ENCODE peak calls at places on chromosomes 7 and 10, in four cellular contexts. B is A549, W is HepG2, M is GM23338. J is an unnamed sample. For H3K4me1, the result is how much of the 10 kb centered on the place peaks cover.

GRCh38 chr7:133053321-133053891 is 28.5 kb downstream of the CHCHD3 start:
- DNase-seq in W (no peak), M (no peak), B (peak), J (peak)

GRCh38 chr7:157875230-157876179 is 538.7 kb downstream of the DNAJB6 start:
- DNase-seq in M (peak), W (no peak), B (peak), J (no peak)

GRCh38 chr7:154794147-154794780 is 208.7 kb downstream of the PAXIP1 start:
- DNase-seq in M (no peak), B (no peak), W (no peak), J (no peak)

GRCh38 chr7:132865766-132866531 is 215.9 kb downstream of the CHCHD3 start:
- DNase-seq in W (peak), B (no peak), M (no peak), J (no peak)

GRCh38 chr10:11901454-11902431 is 78.6 kb downstream of the PROSER2 start:
- DNase-seq in W (peak), B (no peak), M (no peak), J (no peak)

GRCh38 chr7:134778941-134779740 is at the start of gene CALD1:
- DNase-seq in W (peak), B (peak), M (peak), J (peak)

GRCh38 chr10:96683065-96683464 is 37.2 kb downstream of the PIK3AP1 start:
- DNase-seq in W (no peak), M (no peak), B (no peak), J (no peak)

GRCh38 chr7:7177044-7177517 is 5.3 kb upstream of the C1GALT1 start:
- DNase-seq in W (peak), M (peak), B (peak), J (peak)

GRCh38 chr10:103467391-103467790 is 8.7 kb upstream of the CALHM1 start:
- DNase-seq in B (no peak), M (no peak), W (no peak), J (no peak)

GRCh38 chr10:5560844-5561703 is 36.3 kb downstream of the CALML3 start:
- DNase-seq in W (peak), B (no peak), M (no peak), J (no peak)

GRCh38 chr10:21732067-21732772 is 198.2 kb downstream of the MLLT10 start:
- DNase-seq in M (peak), B (peak), W (peak), J (no peak)

GRCh38 chr10:122374859-122375721 is 582 bp downstream of the PLEKHA1 start:
- DNase-seq in M (peak), B (peak), W (peak), J (no peak)

GRCh38 chr10:95706573-95706972 is 12.8 kb upstream of the TCTN3 start:
- DNase-seq in B (no peak), M (no peak), W (no peak), J (no peak)

GRCh38 chr10:22927661-22928403 is at the start of gene ARMC3:
- DNase-seq in B (peak), M (peak), W (peak), J (peak)

GRCh38 chr7:26100940-26101339 is 51.1 kb upstream of the NFE2L3 start:
- DNase-seq in B (no peak), W (no peak), M (peak), J (no peak)

GRCh38 chr7:99392659-99393362 is 15.6 kb downstream of the PDAP1 start:
- DNase-seq in B (no peak), M (peak), W (no peak), J (no peak)

GRCh38 chr7:96838481-96838880 is 128.8 kb upstream of the SEM1 start:
- DNase-seq in W (no peak), M (no peak), B (no peak), J (no peak)

GRCh38 chr10:96856317-96856716 is 24.2 kb downstream of the LCOR start:
- DNase-seq in M (no peak), W (no peak), B (no peak), J (no peak)

GRCh38 chr10:90168244-90168643 is 466.9 kb downstream of the KIF20B start:
- DNase-seq in B (no peak), M (no peak), W (no peak), J (no peak)

GRCh38 chr7:150406565-150407421 is 27.7 kb downstream of the ZNF775 start:
- DNase-seq in M (no peak), W (peak), B (no peak), J (no peak)

GRCh38 chr10:43809211-43809930 is 160.7 kb upstream of the ZNF32 start:
- DNase-seq in M (no peak), B (no peak), W (no peak), J (no peak)

GRCh38 chr10:69963178-69963834 is 89.3 kb upstream of the MACROH2A2 start:
- DNase-seq in W (no peak), M (no peak), B (no peak), J (no peak)

GRCh38 chr10:116256749-116257259 is 16.2 kb downstream of the GFRA1 start:
- DNase-seq in M (no peak), W (no peak), B (no peak), J (no peak)
- TF ChIP-seq REST in M (no peak), W (no peak), B (no peak), J (no peak)

GRCh38 chr7:27923308-27923980 is 183.5 kb downstream of the TAX1BP1 start:
- DNase-seq in W (no peak), B (no peak), M (no peak), J (no peak)
- H3K4me1 ChIP-seq in W (under half), B (under half), M (under half), J (under half)

DNA sequence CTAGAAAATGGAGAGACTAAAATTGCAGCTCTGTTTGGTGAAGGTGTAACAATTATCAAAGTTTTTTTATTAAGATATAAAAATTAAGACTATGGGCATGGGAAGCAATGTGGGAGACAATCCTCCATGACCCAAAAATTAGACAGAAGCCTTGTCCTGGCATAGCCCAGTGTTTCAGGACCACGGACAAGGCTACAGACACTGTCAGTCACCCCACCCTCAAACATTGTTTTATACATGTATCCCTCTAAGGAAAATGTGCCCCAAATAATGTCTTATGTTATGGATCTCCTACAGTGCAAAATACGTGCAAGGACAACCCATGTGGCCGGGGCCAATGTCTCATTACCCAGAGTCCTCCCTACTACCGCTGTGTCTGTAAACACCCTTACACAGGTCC is 24.0 kb downstream of the HABP2 start:
- DNase-seq in W (no peak), M (peak), B (no peak), J (no peak)
- TF ChIP-seq REST in W (peak), M (peak), B (peak), J (peak)

DNA sequence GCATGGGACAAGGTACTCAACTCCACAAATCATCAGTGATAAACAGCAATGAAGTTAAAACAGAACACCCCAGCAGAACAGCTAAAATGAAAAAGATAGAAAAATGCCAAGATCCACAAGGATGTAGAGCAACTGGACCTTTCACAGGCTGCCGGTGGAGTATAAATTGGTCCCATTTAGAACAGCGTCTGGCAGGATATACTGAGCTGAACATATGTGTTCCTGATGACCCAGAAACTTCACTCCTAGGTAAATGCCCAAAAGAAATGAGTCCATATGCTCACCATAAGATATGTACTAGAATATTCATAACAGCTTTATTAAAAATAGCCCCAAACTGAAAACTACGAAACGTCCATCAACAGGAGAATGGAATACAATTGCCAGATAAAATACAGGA is 102.4 kb downstream of the OAT start:
- DNase-seq in B (no peak), W (no peak), M (no peak), J (no peak)
- H3K4me1 ChIP-seq in B (under half), W (under half), M (under half), J (under half)

DNA sequence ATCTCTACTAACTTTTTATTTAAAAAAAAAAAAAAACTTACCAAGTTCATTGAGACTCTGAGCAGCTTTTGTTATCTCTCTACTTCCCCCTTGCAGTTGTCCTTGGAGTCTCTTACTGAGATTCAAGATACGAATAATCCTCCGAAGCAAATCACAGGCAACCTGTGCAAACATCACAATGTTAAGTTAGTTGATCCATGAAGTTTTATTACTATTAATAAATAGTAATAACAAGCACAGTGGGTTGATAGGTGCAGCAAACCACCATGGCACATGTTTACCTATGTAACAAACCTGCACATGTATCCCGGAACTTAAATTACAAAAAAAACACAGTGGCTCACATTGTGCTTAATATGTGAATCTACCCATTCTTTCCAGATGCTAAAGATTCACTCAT is 36.5 kb downstream of the COG5 start:
- DNase-seq in M (no peak), W (no peak), B (no peak), J (no peak)
- TF ChIP-seq REST in M (no peak), W (no peak), B (no peak), J (no peak)

GRCh38 chr10:48211777-48212176 is 62.7 kb downstream of the FRMPD2 start:
- DNase-seq in M (no peak), B (no peak), W (no peak), J (no peak)
- H3K4me1 ChIP-seq in M (under half), B (under half), W (under half), J (under half)

GRCh38 chr7:23105086-23105643 is 420 bp upstream of the KLHL7 start:
- DNase-seq in M (no peak), W (no peak), B (no peak), J (no peak)
- TF ChIP-seq REST in M (no peak), W (no peak), B (peak), J (peak)